ENCODE peak calls at places on chromosomes 4 and X, in eight cellular contexts. L is Daoy, S is posterior cingulate gyrus, I is neuronal stem cell, W is dermis microvascular lymphatic vessel endothelial cell, Q is NAMALWA, K is NCI-H510A treated with DMSO at 0.1 percent for 48 hours, O is Panc1. Y is an unnamed sample.

GRCh38 chrX:110045421-110045820 is 42.5 kb downstream of the TMEM164 start:
- DNase-seq in L (no peak), S (no peak), I (no peak), W (no peak), Q (no peak), K (no peak), O (no peak), Y (peak)

GRCh38 chr4:9832640-9833039 is 51.2 kb downstream of the DRD5 start:
- DNase-seq in L (no peak), S (no peak), I (no peak), W (no peak), Q (no peak), K (peak), O (no peak), Y (no peak)

GRCh38 chr4:75800972-75801371 is 76.6 kb downstream of the USO1 start:
- DNase-seq in L (no peak), S (no peak), I (no peak), W (peak), Q (no peak), K (no peak), O (no peak), Y (no peak)

GRCh38 chrX:127037179-127037578 is 217.7 kb downstream of the PRR32 start:
- DNase-seq in L (no peak), S (no peak), I (no peak), W (no peak), Q (no peak), K (no peak), O (no peak), Y (no peak)

GRCh38 chr4:11765849-11766453 is 337.3 kb upstream of the HS3ST1 start:
- DNase-seq in L (no peak), S (no peak), I (peak), W (peak), Q (peak), K (peak), O (peak), Y (peak)

GRCh38 chr4:30719363-30720020 is 677 bp upstream of the PCDH7 start:
- DNase-seq in L (peak), S (peak), I (peak), W (peak), Q (no peak), K (peak), O (no peak), Y (peak)

GRCh38 chr4:145843148-145843547 is 95.5 kb downstream of the ZNF827 start:
- DNase-seq in L (no peak), S (no peak), I (no peak), W (peak), Q (no peak), K (no peak), O (no peak), Y (no peak)

GRCh38 chrX:42149786-42150185 is 226.4 kb upstream of the CASK start:
- DNase-seq in L (no peak), S (no peak), I (no peak), W (no peak), Q (no peak), K (no peak), O (no peak), Y (no peak)

GRCh38 chrX:39689374-39690104 is 408.2 kb downstream of the BCOR start:
- DNase-seq in L (no peak), S (peak), I (no peak), W (no peak), Q (no peak), K (no peak), O (no peak), Y (peak)

GRCh38 chr4:15500721-15501120 is 31.0 kb downstream of the CC2D2A start:
- DNase-seq in L (no peak), S (no peak), I (no peak), W (no peak), Q (no peak), K (no peak), O (no peak), Y (no peak)

GRCh38 chrX:49793686-49794085 is 35.4 kb upstream of the PAGE4 start:
- DNase-seq in L (no peak), S (no peak), I (no peak), W (no peak), Q (no peak), K (no peak), O (no peak), Y (no peak)

GRCh38 chr4:145904413-145905177 is 34.0 kb downstream of the ZNF827 start:
- DNase-seq in L (no peak), S (no peak), I (no peak), W (no peak), Q (no peak), K (peak), O (no peak), Y (no peak)

GRCh38 chr4:67573193-67573592 is 14.7 kb downstream of the STAP1 start:
- DNase-seq in L (no peak), S (no peak), I (no peak), W (no peak), Q (no peak), K (no peak), O (no peak), Y (no peak)

GRCh38 chr4:77308843-77309242 is 151.8 kb downstream of the CCNG2 start:
- DNase-seq in L (no peak), S (no peak), I (peak), W (peak), Q (peak), K (peak), O (no peak), Y (peak)

GRCh38 chr4:17230727-17231126 is 281.2 kb downstream of the QDPR start:
- DNase-seq in L (no peak), S (no peak), I (no peak), W (no peak), Q (no peak), K (no peak), O (no peak), Y (no peak)

GRCh38 chr4:25951390-25951952 is 37.5 kb downstream of the SMIM20 start:
- DNase-seq in L (no peak), S (no peak), I (no peak), W (no peak), Q (no peak), K (no peak), O (no peak), Y (no peak)

GRCh38 chr4:138241281-138242075 is 671 bp downstream of the SLC7A11 start:
- DNase-seq in L (peak), S (peak), I (no peak), W (peak), Q (peak), K (peak), O (no peak), Y (peak)

GRCh38 chrX:68721991-68722860 is 74.8 kb downstream of the STARD8 start:
- DNase-seq in L (no peak), S (no peak), I (no peak), W (no peak), Q (no peak), K (no peak), O (no peak), Y (no peak)

GRCh38 chr4:26131711-26132110 is 189.1 kb upstream of the RBPJ start:
- DNase-seq in L (no peak), S (no peak), I (no peak), W (no peak), Q (no peak), K (no peak), O (no peak), Y (no peak)